ENCODE peak calls at places on chromosomes 3 and 15, in five cellular contexts. Y is dorsolateral prefrontal cortex; D is adrenal gland; G is CD8-positive, alpha-beta T cell; P is heart right ventricle. U is an unnamed sample.

GRCh38 chr3:114624047-114624445 is 330.2 kb downstream of the TIGIT start:
- DNase-seq in P (peak), Y (peak), G (no peak), D (peak), U (peak)

GRCh38 chr3:133995264-133995663 is 34.5 kb downstream of the SLCO2A1 start:
- DNase-seq in Y (no peak), D (no peak), G (no peak), P (no peak), U (no peak)

GRCh38 chr15:101504373-101504772 is 14.9 kb upstream of the PCSK6 start:
- DNase-seq in Y (no peak), P (no peak), G (no peak), D (no peak), U (no peak)

GRCh38 chr3:37030573-37030972 is 37.3 kb downstream of the MLH1 start:
- DNase-seq in G (no peak), P (no peak), D (no peak), Y (no peak), U (no peak)

GRCh38 chr3:60160792-60161175 is 1090.5 kb downstream of the FHIT start:
- DNase-seq in P (no peak), D (no peak), Y (no peak), G (no peak), U (no peak)

GRCh38 chr15:74821091-74821789 is 5.2 kb upstream of the CPLX3 start:
- DNase-seq in Y (no peak), G (no peak), P (no peak), D (no peak), U (no peak)

GRCh38 chr3:197181751-197182150 is 116.7 kb downstream of the DLG1 start:
- DNase-seq in Y (no peak), D (peak), P (peak), G (no peak), U (peak)

GRCh38 chr3:112579697-112580096 is 17.9 kb downstream of the SLC35A5 start:
- DNase-seq in Y (no peak), P (no peak), D (no peak), G (no peak), U (peak)

GRCh38 chr15:85457392-85457968 is 77.1 kb downstream of the AKAP13 start:
- DNase-seq in Y (no peak), G (no peak), P (no peak), D (no peak), U (no peak)

GRCh38 chr3:25448750-25449684 is 21.0 kb downstream of the RARB start:
- DNase-seq in P (peak), Y (peak), D (peak), G (no peak), U (peak)

GRCh38 chr3:184788751-184789150 is 23.2 kb upstream of the VPS8 start:
- DNase-seq in D (no peak), P (no peak), G (no peak), Y (no peak), U (no peak)

GRCh38 chr3:51340311-51340829 is 44.7 kb upstream of the MANF start:
- DNase-seq in P (no peak), D (peak), Y (peak), G (no peak), U (peak)

GRCh38 chr15:96670389-96670788 is 339.9 kb downstream of the NR2F2 start:
- DNase-seq in G (no peak), D (no peak), Y (no peak), P (no peak), U (no peak)

GRCh38 chr3:28853830-28854229 is 427.0 kb upstream of the RBMS3 start:
- DNase-seq in Y (no peak), P (no peak), G (no peak), D (no peak), U (peak)

GRCh38 chr3:27723803-27724458 is 1.8 kb upstream of the EOMES start:
- DNase-seq in D (no peak), P (no peak), Y (no peak), G (peak), U (no peak)

GRCh38 chr3:146313411-146314111 is 62.7 kb upstream of the PLSCR4 start:
- DNase-seq in D (no peak), G (no peak), P (no peak), Y (no peak), U (peak)

GRCh38 chr3:136093771-136094170 is 102.4 kb downstream of the MSL2 start:
- DNase-seq in P (no peak), G (no peak), Y (no peak), D (no peak), U (no peak)

GRCh38 chr3:194301730-194302129 is 49.4 kb downstream of the CPN2 start:
- DNase-seq in P (no peak), G (no peak), Y (no peak), D (no peak), U (no peak)

GRCh38 chr3:63937661-63938651 is 25.8 kb upstream of the SCAANT1 start:
- DNase-seq in Y (no peak), P (no peak), D (no peak), G (no peak), U (no peak)

GRCh38 chr3:57029924-57030323 is 30.5 kb upstream of the SPATA12 start:
- DNase-seq in G (no peak), D (peak), P (no peak), Y (no peak), U (no peak)

GRCh38 chr15:60379466-60380274 is 18.1 kb downstream of the ANXA2 start:
- DNase-seq in P (no peak), D (no peak), G (no peak), Y (no peak), U (peak)

GRCh38 chr3:140898340-140899180 is 43.1 kb upstream of the SLC25A36 start:
- DNase-seq in P (no peak), Y (no peak), D (peak), G (no peak), U (peak)

GRCh38 chr3:159948423-159949140 is 40.1 kb upstream of the IL12A start:
- DNase-seq in G (no peak), P (no peak), Y (no peak), D (no peak), U (no peak)

GRCh38 chr3:165545059-165545458 is 292.2 kb downstream of the BCHE start:
- DNase-seq in Y (no peak), D (no peak), G (no peak), P (no peak), U (no peak)

DNA sequence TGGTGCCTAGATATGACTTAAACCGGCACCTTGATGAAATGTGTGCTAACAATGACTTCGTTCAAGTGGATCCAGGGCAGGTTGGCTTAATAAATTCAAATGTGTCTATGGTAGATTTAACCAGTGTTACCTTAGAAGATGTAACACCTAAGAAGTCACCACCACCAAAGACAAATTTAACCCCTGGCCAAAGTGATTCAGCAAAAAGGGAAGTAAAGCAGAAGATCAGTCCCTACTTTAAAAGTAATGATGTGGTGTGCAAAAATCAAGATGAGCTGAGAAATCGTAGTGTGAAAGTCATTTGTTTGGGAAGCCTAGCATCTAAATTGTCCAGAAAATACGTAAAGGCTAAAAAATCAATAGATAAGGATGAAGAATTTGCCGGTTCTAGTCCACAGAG is 1.1 kb downstream of the FAN1 start:
- DNase-seq in Y (no peak), P (no peak), D (no peak), G (no peak), U (no peak)
- H3K4me3 ChIP-seq in Y (peak), P (no peak), D (no peak), G (no peak), U (no peak)

GRCh38 chr3:10467904-10468610 is 37.3 kb downstream of the ATP2B2 start:
- DNase-seq in G (no peak), D (peak), P (no peak), Y (no peak), U (no peak)

GRCh38 chr3:10468611-10469354 is 36.6 kb downstream of the ATP2B2 start:
- DNase-seq in P (no peak), Y (no peak), G (no peak), D (no peak), U (no peak)

GRCh38 chr3:10470666-10471336 is 34.6 kb downstream of the ATP2B2 start:
- DNase-seq in D (no peak), G (no peak), P (no peak), Y (no peak), U (no peak)

GRCh38 chr3:10470120-10470665 is 35.2 kb downstream of the ATP2B2 start:
- DNase-seq in D (no peak), Y (no peak), P (no peak), G (no peak), U (no peak)

GRCh38 chr3:10469406-10470119 is 35.8 kb downstream of the ATP2B2 start:
- DNase-seq in D (no peak), Y (no peak), P (no peak), G (no peak), U (no peak)
- TF ChIP-seq CTCF in D (no peak), Y (no peak), P (no peak), G (no peak), U (no peak)

DNA sequence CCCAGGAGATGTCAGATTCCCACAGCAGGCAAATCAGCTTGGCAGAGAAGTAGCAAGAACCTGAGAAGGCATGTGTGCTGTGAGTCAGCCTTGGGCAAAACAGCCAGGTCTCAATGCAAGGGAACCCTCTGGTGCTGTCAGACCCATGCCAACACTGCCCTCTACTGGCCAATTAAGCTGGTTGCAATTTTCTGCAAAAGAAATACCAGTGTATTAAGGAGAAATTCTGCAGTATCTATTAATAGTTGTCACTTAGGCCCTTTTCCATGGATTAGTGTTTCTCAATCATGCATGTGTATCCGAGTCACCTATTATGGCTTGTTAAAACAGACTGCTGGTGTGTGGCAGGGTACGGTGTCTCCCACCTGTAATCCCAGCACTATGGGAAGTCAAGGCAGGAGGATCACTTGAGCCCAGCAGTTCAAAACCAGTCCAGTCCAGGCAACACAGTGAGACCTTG is 26.2 kb downstream of the MAP4 start:
- DNase-seq in D (peak), Y (peak), G (peak), P (peak), U (peak)
- H3K4me3 ChIP-seq in D (no peak), Y (no peak), G (no peak), P (no peak), U (no peak)

DNA sequence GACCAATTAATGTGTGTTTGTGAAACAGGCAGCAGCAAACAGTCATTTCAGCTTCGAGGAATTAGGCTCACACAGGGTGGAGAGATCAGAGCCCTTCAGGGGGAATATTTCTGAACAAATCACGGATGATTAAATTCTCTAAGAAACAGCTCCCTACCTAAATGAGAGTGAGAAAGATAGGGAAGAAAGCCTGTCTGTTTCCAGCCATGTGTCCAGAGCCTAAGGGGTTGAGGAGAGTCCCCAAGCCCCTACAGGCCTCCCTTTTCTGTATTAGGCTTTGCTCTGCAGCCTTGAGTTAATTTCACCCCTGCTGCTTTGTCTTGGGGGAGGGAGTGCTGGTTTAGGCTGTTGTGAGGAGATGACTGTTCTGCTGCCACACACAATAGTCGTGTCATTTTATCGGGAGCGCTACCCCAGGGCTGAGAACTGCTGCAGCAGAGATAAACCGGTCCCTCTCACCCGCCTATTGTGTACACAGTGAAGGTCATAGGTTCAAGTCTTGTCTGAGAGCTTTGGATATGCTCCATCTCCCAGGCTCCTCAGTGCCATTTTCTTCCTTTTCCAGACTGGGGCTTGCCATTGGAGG is 1.3 kb downstream of the ZNF609 start:
- DNase-seq in P (no peak), G (peak), Y (no peak), D (peak), U (no peak)
- TF ChIP-seq CTCF in P (no peak), G (no peak), Y (no peak), D (no peak), U (no peak)

GRCh38 chr3:39808467-39809180 is 785 bp upstream of the MYRIP start:
- DNase-seq in P (peak), D (peak), Y (peak), G (no peak), U (no peak)
- H3K4me3 ChIP-seq in P (peak), D (no peak), Y (peak), G (no peak), U (peak)

DNA sequence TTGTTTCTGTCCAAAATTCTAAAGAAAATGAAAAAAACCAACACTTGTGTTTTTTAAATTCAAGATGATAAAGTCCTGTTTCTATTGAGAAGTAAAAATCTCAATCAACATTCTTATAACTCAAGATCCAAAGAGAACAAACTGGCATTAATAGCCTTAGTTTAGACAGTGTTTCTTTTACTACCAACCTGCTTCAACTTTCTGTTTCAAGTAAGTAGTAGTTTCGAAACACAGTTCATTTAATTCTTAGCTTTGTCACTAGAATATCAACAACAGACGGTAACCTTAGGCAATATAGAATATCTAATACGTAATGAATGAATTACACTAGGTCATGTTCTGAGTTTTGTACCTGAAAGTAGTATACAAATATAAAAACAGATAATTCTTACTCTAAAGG is 23.7 kb downstream of the CIP2A start:
- DNase-seq in P (no peak), Y (no peak), G (no peak), D (no peak), U (no peak)
- TF ChIP-seq CTCF in P (no peak), Y (no peak), G (no peak), D (no peak), U (no peak)